ENCODE peak calls at places on chromosomes 16 and 17, in nine cellular contexts. One of them, this sample, is unnamed.

GRCh38 chr16:49704586-49705155 is 151.2 kb downstream of the ZNF423 start:
- DNase-seq in GM12878: no peak
- DNase-seq in neural progenitor cell: peak; percentile 42
- DNase-seq in ascending aorta: no peak
- DNase-seq in psoas muscle: no peak
- DNase-seq in IMR-90: no peak
- DNase-seq in pancreas: no peak
- DNase-seq in lower lobe of right lung: no peak
- DNase-seq in ovary: no peak
- DNase-seq in this sample: no peak

GRCh38 chr17:49547566-49547965 is 28.1 kb upstream of the NXPH3 start:
- DNase-seq in IMR-90: no peak
- DNase-seq in pancreas: no peak
- DNase-seq in ovary: no peak
- DNase-seq in psoas muscle: peak; percentile 70
- DNase-seq in neural progenitor cell: no peak
- DNase-seq in lower lobe of right lung: no peak
- DNase-seq in ascending aorta: no peak
- DNase-seq in GM12878: no peak
- DNase-seq in this sample: no peak

GRCh38 chr17:155576-155975 is 18.2 kb downstream of the SCGB1C2 start:
- DNase-seq in IMR-90: no peak
- DNase-seq in ascending aorta: no peak
- DNase-seq in ovary: no peak
- DNase-seq in neural progenitor cell: no peak
- DNase-seq in psoas muscle: peak; percentile 35
- DNase-seq in lower lobe of right lung: peak; percentile 28
- DNase-seq in pancreas: peak; percentile 30
- DNase-seq in GM12878: no peak
- DNase-seq in this sample: no peak

GRCh38 chr17:48052956-48053757 is 5.0 kb downstream of the NFE2L1 start:
- DNase-seq in IMR-90: peak; percentile 40
- DNase-seq in ascending aorta: peak; percentile 45
- DNase-seq in lower lobe of right lung: peak; percentile 59
- DNase-seq in ovary: peak; percentile 71
- DNase-seq in neural progenitor cell: no peak
- DNase-seq in psoas muscle: peak; percentile 96
- DNase-seq in pancreas: peak; percentile 74
- DNase-seq in GM12878: no peak
- DNase-seq in this sample: no peak

GRCh38 chr17:81871387-81872120 is 417 bp upstream of the ARHGDIA start:
- DNase-seq in psoas muscle: peak; percentile 98
- DNase-seq in IMR-90: peak; percentile 83
- DNase-seq in ovary: peak; percentile 95
- DNase-seq in pancreas: peak; percentile 99
- DNase-seq in ascending aorta: peak; percentile 74
- DNase-seq in lower lobe of right lung: peak; percentile 96
- DNase-seq in GM12878: peak; percentile 53
- DNase-seq in neural progenitor cell: peak; percentile 74
- DNase-seq in this sample: peak; percentile 96

GRCh38 chr17:9937164-9937835 is 32.2 kb upstream of the RCVRN start:
- DNase-seq in pancreas: no peak
- DNase-seq in ascending aorta: no peak
- DNase-seq in neural progenitor cell: no peak
- DNase-seq in ovary: peak; percentile 70
- DNase-seq in psoas muscle: no peak
- DNase-seq in lower lobe of right lung: peak; percentile 16
- DNase-seq in GM12878: no peak
- DNase-seq in IMR-90: no peak
- DNase-seq in this sample: no peak

GRCh38 chr17:65095465-65095864 is 38.9 kb upstream of the GNA13 start:
- DNase-seq in IMR-90: no peak
- DNase-seq in psoas muscle: no peak
- DNase-seq in neural progenitor cell: no peak
- DNase-seq in ovary: no peak
- DNase-seq in ascending aorta: no peak
- DNase-seq in pancreas: no peak
- DNase-seq in lower lobe of right lung: no peak
- DNase-seq in GM12878: no peak
- DNase-seq in this sample: no peak

GRCh38 chr17:59418732-59419166 is 87.3 kb downstream of the YPEL2 start:
- DNase-seq in GM12878: no peak
- DNase-seq in IMR-90: no peak
- DNase-seq in pancreas: no peak
- DNase-seq in ovary: no peak
- DNase-seq in psoas muscle: no peak
- DNase-seq in lower lobe of right lung: no peak
- DNase-seq in neural progenitor cell: no peak
- DNase-seq in ascending aorta: no peak
- DNase-seq in this sample: no peak

GRCh38 chr16:57991551-57992059 is 8.9 kb downstream of the ZNF319 start:
- DNase-seq in IMR-90: no peak
- DNase-seq in pancreas: no peak
- DNase-seq in lower lobe of right lung: peak; percentile 39
- DNase-seq in neural progenitor cell: no peak
- DNase-seq in GM12878: no peak
- DNase-seq in psoas muscle: peak; percentile 32
- DNase-seq in ovary: no peak
- DNase-seq in ascending aorta: no peak
- DNase-seq in this sample: no peak

GRCh38 chr17:41315204-41315794 is at the start of gene KRTAP17-1:
- DNase-seq in psoas muscle: no peak
- DNase-seq in ovary: no peak
- DNase-seq in neural progenitor cell: no peak
- DNase-seq in IMR-90: no peak
- DNase-seq in ascending aorta: no peak
- DNase-seq in GM12878: no peak
- DNase-seq in lower lobe of right lung: no peak
- DNase-seq in pancreas: peak; percentile 27
- DNase-seq in this sample: no peak

GRCh38 chr16:66324785-66325184 is 41.7 kb upstream of the CDH5 start:
- DNase-seq in IMR-90: no peak
- DNase-seq in ascending aorta: no peak
- DNase-seq in neural progenitor cell: peak; percentile 69
- DNase-seq in psoas muscle: no peak
- DNase-seq in pancreas: no peak
- DNase-seq in lower lobe of right lung: no peak
- DNase-seq in ovary: no peak
- DNase-seq in GM12878: no peak
- DNase-seq in this sample: no peak

GRCh38 chr17:16361874-16362273 is 8.6 kb upstream of the CENPV start:
- DNase-seq in ovary: no peak
- DNase-seq in GM12878: no peak
- DNase-seq in lower lobe of right lung: no peak
- DNase-seq in pancreas: no peak
- DNase-seq in psoas muscle: no peak
- DNase-seq in ascending aorta: no peak
- DNase-seq in IMR-90: no peak
- DNase-seq in neural progenitor cell: no peak
- DNase-seq in this sample: no peak

GRCh38 chr16:19113577-19114358 is at the start of gene ITPRIPL2:
- DNase-seq in psoas muscle: peak; percentile 94
- DNase-seq in IMR-90: peak; percentile 85
- DNase-seq in pancreas: peak; percentile 93
- DNase-seq in lower lobe of right lung: peak; percentile 94
- DNase-seq in ovary: peak; percentile 83
- DNase-seq in ascending aorta: peak; percentile 54
- DNase-seq in neural progenitor cell: peak; percentile 76
- DNase-seq in GM12878: no peak
- DNase-seq in this sample: peak; percentile 73

GRCh38 chr16:3242709-3243108 is 7.8 kb upstream of the ZNF200 start:
- DNase-seq in ovary: no peak
- DNase-seq in psoas muscle: no peak
- DNase-seq in neural progenitor cell: no peak
- DNase-seq in ascending aorta: no peak
- DNase-seq in lower lobe of right lung: no peak
- DNase-seq in GM12878: no peak
- DNase-seq in IMR-90: no peak
- DNase-seq in pancreas: no peak
- DNase-seq in this sample: no peak

GRCh38 chr17:65811043-65811442 is 249.6 kb upstream of the AXIN2 start:
- DNase-seq in psoas muscle: no peak
- DNase-seq in pancreas: no peak
- DNase-seq in ascending aorta: no peak
- DNase-seq in GM12878: no peak
- DNase-seq in IMR-90: no peak
- DNase-seq in ovary: no peak
- DNase-seq in neural progenitor cell: no peak
- DNase-seq in lower lobe of right lung: no peak
- DNase-seq in this sample: no peak

GRCh38 chr17:58357312-58358297 is 5.6 kb upstream of the SUPT4H1 start:
- DNase-seq in GM12878: no peak
- DNase-seq in pancreas: no peak
- DNase-seq in ascending aorta: no peak
- DNase-seq in IMR-90: no peak
- DNase-seq in ovary: no peak
- DNase-seq in psoas muscle: no peak
- DNase-seq in lower lobe of right lung: no peak
- DNase-seq in neural progenitor cell: no peak
- DNase-seq in this sample: no peak

GRCh38 chr17:57294629-57295501 is 38.5 kb downstream of the MSI2 start:
- DNase-seq in pancreas: no peak
- DNase-seq in lower lobe of right lung: no peak
- DNase-seq in ovary: no peak
- DNase-seq in psoas muscle: peak; percentile 86
- DNase-seq in GM12878: no peak
- DNase-seq in ascending aorta: no peak
- DNase-seq in neural progenitor cell: no peak
- DNase-seq in IMR-90: peak; percentile 41
- DNase-seq in this sample: no peak

GRCh38 chr16:49620158-49620867 is 235.6 kb downstream of the ZNF423 start:
- DNase-seq in IMR-90: peak; percentile 53
- DNase-seq in pancreas: peak; percentile 88
- DNase-seq in ovary: peak; percentile 82
- DNase-seq in GM12878: no peak
- DNase-seq in neural progenitor cell: no peak
- DNase-seq in psoas muscle: peak; percentile 93
- DNase-seq in ascending aorta: peak; percentile 69
- DNase-seq in lower lobe of right lung: no peak
- DNase-seq in this sample: no peak

GRCh38 chr16:4461250-4462085 is 13.0 kb downstream of the NMRAL1 start:
- DNase-seq in neural progenitor cell: peak; percentile 51
- DNase-seq in GM12878: no peak
- DNase-seq in IMR-90: no peak
- DNase-seq in ascending aorta: no peak
- DNase-seq in psoas muscle: no peak
- DNase-seq in pancreas: no peak
- DNase-seq in lower lobe of right lung: no peak
- DNase-seq in ovary: no peak
- DNase-seq in this sample: no peak

GRCh38 chr16:4463522-4464163 is 10.8 kb downstream of the NMRAL1 start:
- DNase-seq in pancreas: no peak
- DNase-seq in lower lobe of right lung: no peak
- DNase-seq in GM12878: no peak
- DNase-seq in IMR-90: no peak
- DNase-seq in neural progenitor cell: no peak
- DNase-seq in psoas muscle: no peak
- DNase-seq in ovary: no peak
- DNase-seq in ascending aorta: no peak
- DNase-seq in this sample: no peak

GRCh38 chr16:4467916-4468315 is 6.5 kb downstream of the NMRAL1 start:
- DNase-seq in neural progenitor cell: no peak
- DNase-seq in psoas muscle: no peak
- DNase-seq in pancreas: peak; percentile 15
- DNase-seq in ovary: no peak
- DNase-seq in IMR-90: no peak
- DNase-seq in GM12878: no peak
- DNase-seq in ascending aorta: no peak
- DNase-seq in lower lobe of right lung: no peak
- DNase-seq in this sample: no peak

GRCh38 chr16:4468972-4469371 is 5.5 kb downstream of the NMRAL1 start:
- DNase-seq in ascending aorta: no peak
- DNase-seq in psoas muscle: no peak
- DNase-seq in pancreas: peak; percentile 49
- DNase-seq in neural progenitor cell: no peak
- DNase-seq in GM12878: no peak
- DNase-seq in IMR-90: no peak
- DNase-seq in ovary: no peak
- DNase-seq in lower lobe of right lung: no peak
- DNase-seq in this sample: no peak

GRCh38 chr16:4465977-4466779 is 8.2 kb downstream of the NMRAL1 start:
- DNase-seq in IMR-90: no peak
- DNase-seq in lower lobe of right lung: no peak
- DNase-seq in ovary: no peak
- DNase-seq in neural progenitor cell: no peak
- DNase-seq in GM12878: no peak
- DNase-seq in pancreas: peak; percentile 57
- DNase-seq in ascending aorta: no peak
- DNase-seq in psoas muscle: no peak
- DNase-seq in this sample: no peak
- H3K27me3 ChIP-seq in IMR-90: no peaks in the 10 kb centered on the region
- H3K27me3 ChIP-seq in lower lobe of right lung: no peaks in the 10 kb centered on the region
- H3K27me3 ChIP-seq in ovary: no peaks in the 10 kb centered on the region
- H3K27me3 ChIP-seq in neural progenitor cell: no peaks in the 10 kb centered on the region
- H3K27me3 ChIP-seq in GM12878: no peaks in the 10 kb centered on the region
- H3K27me3 ChIP-seq in pancreas: no peaks in the 10 kb centered on the region
- H3K27me3 ChIP-seq in ascending aorta: no peaks in the 10 kb centered on the region
- H3K27me3 ChIP-seq in psoas muscle: no peaks in the 10 kb centered on the region
- H3K27me3 ChIP-seq in this sample: no peaks in the 10 kb centered on the region

DNA sequence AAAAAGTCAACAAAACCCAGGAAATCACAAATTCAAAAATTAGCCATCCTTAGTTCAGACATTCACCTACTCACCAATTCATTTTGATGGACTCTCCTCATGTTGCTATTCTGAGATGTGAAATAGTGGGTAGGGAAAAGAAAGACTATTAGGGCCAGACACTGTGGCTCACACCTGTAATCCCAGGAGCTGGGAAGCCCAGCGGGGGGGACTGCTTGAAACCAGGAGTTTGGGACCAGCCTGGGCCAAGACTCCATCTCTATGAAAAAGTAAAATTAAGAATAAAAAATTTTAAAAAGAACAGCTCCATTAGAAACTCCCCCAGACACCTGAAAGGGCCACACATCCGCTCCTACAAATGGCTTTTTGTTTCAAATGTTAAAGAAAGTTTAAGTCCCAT is 21.4 kb downstream of the UBE2O start:
- DNase-seq in IMR-90: no peak
- DNase-seq in ovary: no peak
- DNase-seq in GM12878: no peak
- DNase-seq in pancreas: no peak
- DNase-seq in neural progenitor cell: no peak
- DNase-seq in lower lobe of right lung: no peak
- DNase-seq in psoas muscle: no peak
- DNase-seq in ascending aorta: no peak
- DNase-seq in this sample: no peak
- H3K4me1 ChIP-seq in IMR-90: peaks cover 15% of the 10 kb centered on the region
- H3K4me1 ChIP-seq in ovary: peaks cover 3% of the 10 kb centered on the region
- H3K4me1 ChIP-seq in GM12878: peaks cover 24% of the 10 kb centered on the region
- H3K4me1 ChIP-seq in pancreas: no peaks in the 10 kb centered on the region
- H3K4me1 ChIP-seq in neural progenitor cell: peaks cover 17% of the 10 kb centered on the region
- H3K4me1 ChIP-seq in lower lobe of right lung: peaks cover 26% of the 10 kb centered on the region
- H3K4me1 ChIP-seq in psoas muscle: peaks cover 60% of the 10 kb centered on the region
- H3K4me1 ChIP-seq in ascending aorta: peaks cover 4% of the 10 kb centered on the region
- H3K4me1 ChIP-seq in this sample: no peaks in the 10 kb centered on the region

GRCh38 chr16:71542377-71542776 is 16.2 kb downstream of the CHST4 start:
- DNase-seq in ovary: no peak
- DNase-seq in psoas muscle: no peak
- DNase-seq in pancreas: no peak
- DNase-seq in IMR-90: peak; percentile 6
- DNase-seq in ascending aorta: no peak
- DNase-seq in lower lobe of right lung: peak; percentile 59
- DNase-seq in GM12878: no peak
- DNase-seq in neural progenitor cell: peak; percentile 84
- DNase-seq in this sample: no peak
- TF ChIP-seq CTCF in ovary: no peak
- TF ChIP-seq CTCF in psoas muscle: peak; percentile 7
- TF ChIP-seq CTCF in pancreas: peak; percentile 12
- TF ChIP-seq CTCF in IMR-90: peak; percentile 38
- TF ChIP-seq CTCF in ascending aorta: no peak
- TF ChIP-seq CTCF in lower lobe of right lung: peak; percentile 51
- TF ChIP-seq CTCF in GM12878: peak; percentile 64
- TF ChIP-seq CTCF in neural progenitor cell: peak; percentile 79
- TF ChIP-seq CTCF in this sample: no peak

GRCh38 chr16:68778551-68779231 is 41.6 kb downstream of the CDH1 start:
- DNase-seq in psoas muscle: no peak
- DNase-seq in GM12878: no peak
- DNase-seq in ascending aorta: no peak
- DNase-seq in IMR-90: no peak
- DNase-seq in neural progenitor cell: peak; percentile 26
- DNase-seq in pancreas: peak; percentile 72
- DNase-seq in lower lobe of right lung: no peak
- DNase-seq in ovary: no peak
- DNase-seq in this sample: no peak
- H3K27me3 ChIP-seq in psoas muscle: no peaks in the 10 kb centered on the region
- H3K27me3 ChIP-seq in GM12878: no peaks in the 10 kb centered on the region
- H3K27me3 ChIP-seq in ascending aorta: no peaks in the 10 kb centered on the region
- H3K27me3 ChIP-seq in IMR-90: peaks cover 30% of the 10 kb centered on the region
- H3K27me3 ChIP-seq in neural progenitor cell: no peaks in the 10 kb centered on the region
- H3K27me3 ChIP-seq in pancreas: no peaks in the 10 kb centered on the region
- H3K27me3 ChIP-seq in lower lobe of right lung: no peaks in the 10 kb centered on the region
- H3K27me3 ChIP-seq in ovary: no peaks in the 10 kb centered on the region
- H3K27me3 ChIP-seq in this sample: no peaks in the 10 kb centered on the region